ENCODE peak calls at places on chromosomes 4 and X, in nine cellular contexts. Z is right lobe of liver, K is heart left ventricle, D is aorta, T is fibroblast of lung, B is tibial artery, C is left lung, E is mesendoderm, N is hepatocyte. R is an unnamed sample.

GRCh38 chr4:172762902-172763301 is 405.7 kb upstream of the GALNT7 start:
- DNase-seq in Z (no peak), K (no peak), D (no peak), T (no peak), B (no peak), C (no peak), E (no peak), N (no peak), R (no peak)

GRCh38 chr4:87492617-87493016 is 36.6 kb downstream of the SPARCL1 start:
- DNase-seq in Z (no peak), K (no peak), D (no peak), T (peak; percentile 52), B (peak; percentile 80), C (no peak), E (no peak), N (no peak), R (no peak)

GRCh38 chrX:20432048-20432447 is 165.3 kb upstream of the RPS6KA3 start:
- DNase-seq in Z (no peak), K (no peak), D (no peak), T (peak; percentile 50), B (no peak), C (no peak), E (no peak), N (no peak), R (no peak)

GRCh38 chr4:112140536-112140935 is 4.7 kb upstream of the FAM241A start:
- DNase-seq in Z (no peak), K (no peak), D (no peak), T (peak; percentile 42), B (no peak), C (no peak), E (no peak), N (no peak), R (peak; percentile 27)

GRCh38 chrX:133918326-133918725 is 67.1 kb downstream of the GPC3 start:
- DNase-seq in Z (no peak), K (no peak), D (no peak), T (no peak), B (no peak), C (no peak), E (no peak), N (no peak), R (no peak)

GRCh38 chrX:73831500-73831899 is 268.5 kb downstream of the CHIC1 start:
- DNase-seq in Z (no peak), K (no peak), D (no peak), T (no peak), B (no peak), C (no peak), E (no peak), N (no peak), R (no peak)

GRCh38 chr4:145773581-145774234 is 93.8 kb downstream of the C4orf51 start:
- DNase-seq in Z (no peak), K (peak; percentile 32), D (no peak), T (no peak), B (no peak), C (no peak), E (no peak), N (no peak), R (no peak)

GRCh38 chr4:147924604-147925412 is 192.9 kb downstream of the ARHGAP10 start:
- DNase-seq in Z (no peak), K (no peak), D (no peak), T (peak; percentile 39), B (no peak), C (no peak), E (peak; percentile 75), N (peak; percentile 69), R (peak; percentile 48)

GRCh38 chr4:86398187-86398586 is 38.3 kb upstream of the MAPK10 start:
- DNase-seq in Z (no peak), K (no peak), D (no peak), T (no peak), B (no peak), C (no peak), E (no peak), N (no peak), R (no peak)

GRCh38 chrX:42746606-42747005 is 31.4 kb downstream of the PPP1R2C start:
- DNase-seq in Z (no peak), K (no peak), D (no peak), T (peak; percentile 65), B (no peak), C (no peak), E (no peak), N (peak; percentile 19), R (peak; percentile 49)

GRCh38 chr4:140711910-140712309 is 44.3 kb downstream of the TBC1D9 start:
- DNase-seq in Z (no peak), K (no peak), D (no peak), T (no peak), B (no peak), C (no peak), E (peak; percentile 89), N (peak; percentile 29), R (no peak)

GRCh38 chr4:140718240-140718639 is 37.9 kb downstream of the TBC1D9 start:
- DNase-seq in Z (no peak), K (no peak), D (no peak), T (peak; percentile 52), B (no peak), C (no peak), E (no peak), N (no peak), R (peak; percentile 47)

GRCh38 chr4:140719022-140719421 is 37.2 kb downstream of the TBC1D9 start:
- DNase-seq in Z (no peak), K (no peak), D (no peak), T (peak; percentile 40), B (no peak), C (no peak), E (no peak), N (no peak), R (peak; percentile 34)

GRCh38 chr4:140717313-140717712 is 38.9 kb downstream of the TBC1D9 start:
- DNase-seq in Z (no peak), K (no peak), D (no peak), T (no peak), B (no peak), C (no peak), E (no peak), N (no peak), R (no peak)

DNA sequence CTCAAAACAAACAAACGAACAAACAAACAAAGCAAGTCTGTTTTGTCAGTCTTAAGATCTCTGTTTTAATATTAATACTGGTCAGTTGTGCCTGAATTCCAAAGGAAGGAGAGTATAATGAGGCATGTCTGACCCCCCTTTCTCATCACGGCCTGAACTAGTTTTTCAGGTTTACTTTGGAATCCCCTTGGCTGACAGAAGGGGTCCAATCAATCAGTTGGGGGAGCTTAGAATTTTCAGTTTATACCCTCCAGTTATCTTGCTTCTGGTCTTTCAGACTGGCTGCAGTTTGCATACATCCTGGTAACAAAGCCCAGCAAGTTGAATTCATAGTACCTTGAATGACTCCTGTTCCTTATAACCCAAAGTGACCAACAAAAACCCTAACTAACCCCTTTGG is 41.1 kb downstream of the TBC1D9 start:
- DNase-seq in Z (no peak), K (no peak), D (no peak), T (no peak), B (no peak), C (no peak), E (peak; percentile 30), N (no peak), R (no peak)
- H3K4me1 ChIP-seq in Z (no peaks in the 10 kb centered on the region), K (peaks cover 35% of the 10 kb centered on the region), D (no peaks in the 10 kb centered on the region), T (peaks cover 2% of the 10 kb centered on the region), B (peaks cover 13% of the 10 kb centered on the region), C (peaks cover 6% of the 10 kb centered on the region), E (peaks cover 3% of the 10 kb centered on the region), N (peaks cover 14% of the 10 kb centered on the region), R (peaks cover 25% of the 10 kb centered on the region)

GRCh38 chr4:2797188-2797544 is 4.3 kb downstream of the SH3BP2 start:
- DNase-seq in Z (peak; percentile 41), K (no peak), D (no peak), T (no peak), B (peak; percentile 60), C (no peak), E (no peak), N (peak; percentile 2), R (no peak)

GRCh38 chr4:2796261-2797187 is 3.6 kb downstream of the SH3BP2 start:
- DNase-seq in Z (peak; percentile 55), K (peak; percentile 19), D (peak; percentile 79), T (peak; percentile 47), B (peak; percentile 68), C (peak; percentile 49), E (no peak), N (peak; percentile 75), R (peak; percentile 68)

GRCh38 chr4:2799444-2799911 is 6.6 kb downstream of the SH3BP2 start:
- DNase-seq in Z (peak; percentile 38), K (no peak), D (peak; percentile 62), T (no peak), B (peak; percentile 68), C (peak; percentile 61), E (no peak), N (no peak), R (no peak)

GRCh38 chr4:2798399-2799301 is 5.8 kb downstream of the SH3BP2 start:
- DNase-seq in Z (peak; percentile 63), K (peak; percentile 82), D (peak; percentile 87), T (peak; percentile 18), B (peak; percentile 81), C (peak; percentile 84), E (no peak), N (no peak), R (no peak)

GRCh38 chr4:2797545-2798305 is 4.8 kb downstream of the SH3BP2 start:
- DNase-seq in Z (peak; percentile 31), K (peak; percentile 37), D (no peak), T (no peak), B (peak; percentile 65), C (no peak), E (no peak), N (no peak), R (no peak)
- H3K4me1 ChIP-seq in Z (peaks cover 2% of the 10 kb centered on the region), K (peaks cover 96% of the 10 kb centered on the region), D (no peaks in the 10 kb centered on the region), T (peaks cover 33% of the 10 kb centered on the region), B (peaks cover 62% of the 10 kb centered on the region), C (peaks cover 67% of the 10 kb centered on the region), E (peaks cover 2% of the 10 kb centered on the region), N (peaks cover 68% of the 10 kb centered on the region), R (peaks cover 58% of the 10 kb centered on the region)

GRCh38 chr4:68344049-68344448 is 5.8 kb downstream of the YTHDC1 start:
- DNase-seq in Z (no peak), K (no peak), D (no peak), T (no peak), B (no peak), C (no peak), E (no peak), N (no peak), R (no peak)
- H3K4me1 ChIP-seq in Z (peaks cover 3% of the 10 kb centered on the region), K (peaks cover 91% of the 10 kb centered on the region), D (peaks cover 8% of the 10 kb centered on the region), T (no peaks in the 10 kb centered on the region), B (peaks cover 96% of the 10 kb centered on the region), C (peaks cover 18% of the 10 kb centered on the region), E (peaks cover 6% of the 10 kb centered on the region), N (peaks cover 43% of the 10 kb centered on the region), R (peaks cover 36% of the 10 kb centered on the region)

GRCh38 chr4:128825226-128825625 is 15.7 kb downstream of the JADE1 start:
- DNase-seq in Z (no peak), K (no peak), D (no peak), T (no peak), B (no peak), C (no peak), E (peak; percentile 74), N (peak; percentile 77), R (no peak)

GRCh38 chr4:128831526-128832252 is 22.2 kb downstream of the JADE1 start:
- DNase-seq in Z (no peak), K (no peak), D (no peak), T (peak; percentile 43), B (no peak), C (no peak), E (peak; percentile 96), N (peak; percentile 49), R (no peak)

GRCh38 chr4:128830906-128831525 is 21.5 kb downstream of the JADE1 start:
- DNase-seq in Z (no peak), K (no peak), D (no peak), T (no peak), B (no peak), C (no peak), E (no peak), N (no peak), R (peak; percentile 17)

GRCh38 chr4:128823025-128823661 is 13.6 kb downstream of the JADE1 start:
- DNase-seq in Z (no peak), K (no peak), D (no peak), T (peak; percentile 92), B (no peak), C (no peak), E (no peak), N (no peak), R (peak; percentile 85)

GRCh38 chr4:128827280-128827679 is 17.8 kb downstream of the JADE1 start:
- DNase-seq in Z (no peak), K (no peak), D (no peak), T (no peak), B (no peak), C (no peak), E (no peak), N (no peak), R (peak; percentile 35)
- H3K4me1 ChIP-seq in Z (no peaks in the 10 kb centered on the region), K (peaks cover 72% of the 10 kb centered on the region), D (peaks cover 26% of the 10 kb centered on the region), T (peaks cover 30% of the 10 kb centered on the region), B (peaks cover 75% of the 10 kb centered on the region), C (peaks cover 26% of the 10 kb centered on the region), E (peaks cover 28% of the 10 kb centered on the region), N (peaks cover 48% of the 10 kb centered on the region), R (peaks cover 78% of the 10 kb centered on the region)